ENCODE peak calls at places on chromosome 12, in nine cellular contexts. K is vagina; L is colonic mucosa; P is IMR-90; H is upper lobe of right lung; F is mesendoderm; S is GM23248; I is CD8-positive, alpha-beta memory T cell; V is uterus. C is an unnamed sample. For H3K4me1, the result is how much of the 10 kb centered on the place peaks cover.

GRCh38 chr12:93011100-93011499 is 82.0 kb upstream of the EEA1 start:
- DNase-seq in K (no peak), L (no peak), P (no peak), H (no peak), F (peak), S (no peak), I (no peak), V (no peak), C (no peak)

GRCh38 chr12:19223695-19224094 is 94.2 kb downstream of the PLEKHA5 start:
- DNase-seq in K (no peak), L (no peak), P (peak), H (no peak), F (no peak), S (peak), I (no peak), V (no peak), C (no peak)

GRCh38 chr12:73867147-73867546 is 670.5 kb upstream of the ATXN7L3B start:
- DNase-seq in K (no peak), L (no peak), P (no peak), H (no peak), F (no peak), S (no peak), I (no peak), V (no peak), C (no peak)

GRCh38 chr12:131105736-131106356 is 152.1 kb downstream of the ADGRD1 start:
- DNase-seq in K (no peak), L (no peak), P (no peak), H (peak), F (no peak), S (no peak), I (no peak), V (no peak), C (no peak)

GRCh38 chr12:106358410-106359241 is 1.1 kb downstream of the POLR3B start:
- DNase-seq in K (no peak), L (peak), P (peak), H (peak), F (peak), S (peak), I (no peak), V (peak), C (no peak)

GRCh38 chr12:32920506-32921085 is 24.0 kb upstream of the PKP2 start:
- DNase-seq in K (no peak), L (no peak), P (no peak), H (no peak), F (peak), S (no peak), I (no peak), V (no peak), C (no peak)

GRCh38 chr12:29889737-29890136 is 106.0 kb upstream of the TMTC1 start:
- DNase-seq in K (no peak), L (peak), P (peak), H (no peak), F (peak), S (peak), I (no peak), V (no peak), C (peak)

GRCh38 chr12:48998497-48999353 is 450 bp downstream of the DDN start:
- DNase-seq in K (no peak), L (peak), P (peak), H (no peak), F (no peak), S (peak), I (no peak), V (no peak), C (no peak)

GRCh38 chr12:103495158-103495782 is 498 bp downstream of the C12orf42 start:
- DNase-seq in K (no peak), L (peak), P (no peak), H (peak), F (peak), S (no peak), I (peak), V (no peak), C (no peak)

GRCh38 chr12:120720234-120720968 is 5.2 kb upstream of the ACADS start:
- DNase-seq in K (no peak), L (peak), P (peak), H (no peak), F (no peak), S (peak), I (no peak), V (no peak), C (no peak)

DNA sequence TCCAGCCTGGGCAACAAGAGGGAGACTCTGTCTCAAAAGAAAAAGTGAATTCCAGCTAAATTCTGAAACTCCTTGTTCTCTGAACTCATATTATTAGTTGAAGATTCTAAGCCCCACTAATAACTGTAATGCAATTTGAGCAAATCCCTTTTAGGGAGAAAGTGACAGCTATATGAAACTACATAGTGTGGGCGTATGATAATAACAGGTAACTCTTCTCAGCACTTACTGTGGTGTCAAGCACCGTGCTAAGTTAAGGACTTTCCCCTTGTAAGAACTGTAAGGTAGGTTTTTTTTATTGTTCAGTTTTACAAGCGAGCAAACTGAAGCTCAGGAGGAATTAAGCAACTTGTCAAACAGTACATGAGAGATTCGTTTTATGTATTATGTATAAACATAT is 5.4 kb downstream of the ANKRD13A start:
- DNase-seq in K (no peak), L (no peak), P (no peak), H (no peak), F (no peak), S (no peak), I (no peak), V (no peak), C (no peak)
- H3K27ac ChIP-seq in K (no peak), L (peak), P (no peak), H (no peak), F (no peak), S (no peak), I (no peak), V (no peak), C (no peak)

DNA sequence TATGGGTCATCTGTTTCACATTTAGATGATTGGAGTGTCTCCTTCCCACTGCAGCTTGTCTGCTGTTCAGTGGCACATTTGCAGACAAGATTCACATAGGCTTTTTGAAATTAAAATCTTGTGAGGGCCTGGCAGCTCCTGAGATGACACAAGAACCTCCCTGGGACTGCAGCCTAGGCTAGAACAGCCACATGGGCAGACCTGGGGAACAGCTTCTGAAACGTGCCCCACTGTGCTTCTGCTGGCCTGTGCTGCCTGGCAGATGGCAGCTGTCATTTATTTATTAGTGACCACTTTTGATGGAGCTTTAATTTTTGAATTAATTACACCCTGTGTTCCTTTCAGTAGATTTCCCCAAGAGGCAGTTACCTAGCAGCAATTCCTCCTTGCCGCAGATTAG is 137.4 kb downstream of the GRIP1 start:
- DNase-seq in K (no peak), L (no peak), P (no peak), H (no peak), F (no peak), S (no peak), I (no peak), V (no peak), C (no peak)
- H3K4me3 ChIP-seq in K (no peak), L (no peak), P (no peak), H (no peak), F (no peak), S (no peak), I (no peak), V (no peak), C (no peak)

GRCh38 chr12:50545213-50545612 is 40.4 kb downstream of the DIP2B start:
- DNase-seq in K (no peak), L (no peak), P (no peak), H (no peak), F (peak), S (no peak), I (no peak), V (no peak), C (no peak)
- H3K4me1 ChIP-seq in K (under half), L (under half), P (under half), H (under half), F (under half), S (under half), I (under half), V (under half), C (under half)

DNA sequence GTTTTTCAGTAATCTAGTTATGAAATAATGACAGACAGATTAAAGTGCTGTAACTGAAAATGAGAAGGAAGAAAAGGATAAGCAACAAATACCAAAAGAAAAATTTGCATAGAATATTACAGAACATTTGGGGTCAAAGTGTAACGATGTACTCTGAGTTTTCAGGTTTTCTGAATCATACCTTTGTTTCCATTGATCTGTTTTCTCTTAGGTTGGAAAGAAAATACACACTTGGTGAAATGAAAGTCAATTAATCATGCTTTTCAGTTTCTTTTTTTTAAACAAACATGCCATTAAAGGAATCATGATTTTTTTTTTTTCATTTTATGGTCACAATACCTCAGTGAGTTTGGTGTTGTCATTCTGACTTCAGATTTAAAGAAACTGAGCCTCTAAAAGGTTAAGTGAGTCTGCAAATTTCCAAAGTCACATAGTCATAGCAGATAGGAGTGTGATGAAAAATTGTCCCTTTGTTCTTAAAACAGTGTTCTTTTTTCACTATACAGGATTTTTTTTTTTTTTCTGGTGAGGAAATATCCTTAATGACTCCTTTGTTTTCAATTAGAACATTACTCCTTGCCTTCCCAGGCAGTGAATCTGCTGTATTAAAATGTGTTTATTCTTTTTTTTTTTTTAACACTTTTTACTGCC is 35.9 kb upstream of the PZP start:
- DNase-seq in K (no peak), L (no peak), P (no peak), H (no peak), F (no peak), S (no peak), I (no peak), V (no peak), C (no peak)
- H3K27ac ChIP-seq in K (no peak), L (no peak), P (no peak), H (peak), F (no peak), S (no peak), I (no peak), V (no peak), C (no peak)

GRCh38 chr12:12790956-12791355 is 5.5 kb downstream of the APOLD1 start:
- DNase-seq in K (no peak), L (no peak), P (no peak), H (no peak), F (no peak), S (no peak), I (no peak), V (no peak), C (no peak)

GRCh38 chr12:12788675-12789368 is 3.4 kb downstream of the APOLD1 start:
- DNase-seq in K (no peak), L (peak), P (peak), H (no peak), F (peak), S (peak), I (peak), V (peak), C (no peak)

GRCh38 chr12:12786716-12787601 is 1.5 kb downstream of the APOLD1 start:
- DNase-seq in K (no peak), L (peak), P (peak), H (peak), F (peak), S (peak), I (peak), V (peak), C (no peak)

GRCh38 chr12:12786371-12786715 is 884 bp downstream of the APOLD1 start:
- DNase-seq in K (no peak), L (no peak), P (no peak), H (no peak), F (no peak), S (no peak), I (no peak), V (no peak), C (no peak)

GRCh38 chr12:12788131-12788530 is 2.7 kb downstream of the APOLD1 start:
- DNase-seq in K (no peak), L (no peak), P (peak), H (no peak), F (no peak), S (peak), I (no peak), V (peak), C (no peak)
- H3K4me3 ChIP-seq in K (peak), L (no peak), P (no peak), H (peak), F (no peak), S (no peak), I (no peak), V (peak), C (no peak)

DNA sequence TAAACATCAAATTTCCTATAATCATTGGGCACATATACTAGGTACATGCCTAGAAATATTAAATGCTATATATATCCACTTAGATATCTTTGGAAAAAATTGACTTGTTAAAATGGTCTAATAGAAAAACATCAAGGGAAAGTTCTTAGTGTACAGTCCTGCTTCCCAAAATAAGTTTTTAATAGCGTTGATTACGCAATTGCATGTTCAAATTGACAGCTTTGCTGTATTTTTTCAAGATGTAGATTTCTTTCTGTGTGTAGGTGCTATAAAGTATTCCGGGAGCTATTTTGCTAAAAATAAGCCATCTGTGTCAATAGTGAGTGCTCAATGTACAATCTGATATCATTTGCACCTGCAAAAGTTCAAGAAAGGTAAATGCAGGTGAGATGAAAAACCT is 463.9 kb upstream of the ATP2B1 start:
- DNase-seq in K (no peak), L (no peak), P (no peak), H (no peak), F (no peak), S (no peak), I (no peak), V (no peak), C (no peak)
- H3K4me1 ChIP-seq in K (under half), L (under half), P (under half), H (under half), F (under half), S (under half), I (under half), V (under half), C (under half)

GRCh38 chr12:47147749-47148148 is 68.0 kb upstream of the AMIGO2 start:
- DNase-seq in K (no peak), L (no peak), P (peak), H (no peak), F (no peak), S (no peak), I (no peak), V (no peak), C (no peak)

GRCh38 chr12:47144769-47145168 is 65.0 kb upstream of the AMIGO2 start:
- DNase-seq in K (no peak), L (no peak), P (no peak), H (no peak), F (no peak), S (no peak), I (no peak), V (no peak), C (no peak)

GRCh38 chr12:47141459-47141858 is 61.7 kb upstream of the AMIGO2 start:
- DNase-seq in K (no peak), L (no peak), P (no peak), H (no peak), F (peak), S (no peak), I (no peak), V (no peak), C (no peak)

DNA sequence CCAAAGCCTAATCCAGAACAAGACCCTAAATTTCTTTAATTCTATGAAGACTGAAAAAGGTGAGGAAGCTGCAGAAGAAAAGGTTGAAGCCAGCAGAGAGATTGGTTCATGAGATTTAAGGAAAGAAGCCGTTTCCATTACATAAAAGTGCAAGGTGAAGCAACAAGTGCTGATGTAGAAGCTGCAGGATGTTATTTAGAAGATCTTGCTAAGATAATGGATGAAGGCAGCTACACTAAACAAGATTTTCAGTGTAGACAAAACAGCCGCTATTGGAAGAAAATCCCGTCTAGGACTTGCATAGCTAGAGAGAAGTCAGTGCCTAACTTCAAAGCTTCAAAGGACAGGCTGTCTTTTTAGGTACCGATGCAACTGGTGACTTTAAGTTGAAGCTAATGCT is 65.4 kb upstream of the AMIGO2 start:
- DNase-seq in K (no peak), L (no peak), P (no peak), H (no peak), F (no peak), S (no peak), I (no peak), V (no peak), C (no peak)
- H3K27ac ChIP-seq in K (no peak), L (no peak), P (no peak), H (no peak), F (no peak), S (no peak), I (no peak), V (no peak), C (no peak)

C was measured in iPS DF 6.9.